ENCODE peak calls at places on chromosomes 1 and 21, in seven cellular contexts. G is stimulated activated CD4-positive, alpha-beta T cell treated with anti-CD3 and anti-CD28 coated beads, Interleukin-1b, Interleukin-23, amount 100 ng/mL, for 48 hours; P is stimulated activated CD8-positive, alpha-beta memory T cell treated with anti-CD3 and anti-CD28 coated beads, Interleukin-15, amount 100 ng/mL, for 48 hours; N is stimulated activated naive B cell treated with anti-CD40 and anti-IgM and Interleukin-4, amounts not matched to agents 10 μg/mL and 1 μg/mL and 100 μg/mL, for 72 hours; V is activated T-cell treated with anti-CD3 and anti-CD28 coated beads, Interleukin-2, amount 50 U/mL, for 24 hours; I is ELR; Q is T-helper 9 cell. K is an unnamed sample.

GRCh38 chr1:150968491-150968890 is 6.1 kb downstream of the CERS2 start:
- DNase-seq in V (no peak), P (no peak), G (no peak), N (no peak), I (no peak), Q (no peak), K (no peak)

GRCh38 chr1:10106241-10106640 is 73.5 kb downstream of the UBE4B start:
- DNase-seq in N (no peak), P (no peak), G (no peak), Q (no peak), V (no peak), I (no peak), K (no peak)

GRCh38 chr1:54464477-54465146 is 58.4 kb upstream of the SSBP3 start:
- DNase-seq in N (no peak), Q (no peak), G (no peak), V (peak; percentile 29), P (no peak), I (peak; percentile 76), K (no peak)

GRCh38 chr1:8222789-8223188 is 95.1 kb upstream of the SLC45A1 start:
- DNase-seq in P (no peak), N (no peak), G (no peak), I (no peak), V (no peak), Q (no peak), K (no peak)

GRCh38 chr1:14852301-14852700 is 253.8 kb downstream of the KAZN start:
- DNase-seq in Q (no peak), G (no peak), I (no peak), V (no peak), P (no peak), N (no peak), K (no peak)

GRCh38 chr1:160365325-160365724 is 1.5 kb upstream of the NHLH1 start:
- DNase-seq in P (no peak), I (no peak), N (no peak), Q (no peak), G (no peak), V (no peak), K (no peak)

GRCh38 chr1:227709451-227709850 is 25.7 kb downstream of the JMJD4 start:
- DNase-seq in V (no peak), P (no peak), I (peak; percentile 21), Q (no peak), G (no peak), N (no peak), K (no peak)

GRCh38 chr1:182374101-182374834 is 17.3 kb downstream of the GLUL start:
- DNase-seq in V (no peak), I (no peak), N (no peak), G (no peak), Q (no peak), P (no peak), K (no peak)

GRCh38 chr1:173137116-173137515 is 70.0 kb downstream of the TNFSF4 start:
- DNase-seq in N (no peak), G (no peak), V (no peak), Q (no peak), P (no peak), I (no peak), K (no peak)

GRCh38 chr21:39849014-39849655 is 18.1 kb upstream of the PCP4 start:
- DNase-seq in P (no peak), I (no peak), N (no peak), Q (no peak), G (no peak), V (no peak), K (no peak)